ENCODE peak calls at places on chromosomes 5 and 9, in five cellular contexts. Y, F, V, U and T are unnamed samples.

GRCh38 chr5:176809544-176810083 is 745 bp upstream of the UNC5A start:
- DNase-seq in F (no peak), Y (no peak), V (no peak), U (no peak), T (no peak)

GRCh38 chr9:7147136-7148090 is 389.6 kb downstream of the KDM4C start:
- DNase-seq in U (no peak), V (no peak), F (no peak), Y (no peak), T (no peak)

GRCh38 chr5:172855597-172856292 is 21.7 kb downstream of the ERGIC1 start:
- DNase-seq in V (no peak), U (no peak), F (no peak), Y (no peak), T (no peak)

GRCh38 chr5:79837707-79838620 is 148.3 kb downstream of the CMYA5 start:
- DNase-seq in U (no peak), F (no peak), V (no peak), Y (no peak), T (no peak)

GRCh38 chr9:13557724-13558123 is 278.2 kb upstream of the MPDZ start:
- DNase-seq in Y (no peak), V (no peak), U (no peak), F (no peak), T (no peak)

GRCh38 chr5:73522989-73523388 is 24.7 kb downstream of the BTF3 start:
- DNase-seq in Y (no peak), U (no peak), F (no peak), V (no peak), T (no peak)

GRCh38 chr9:4333787-4334186 is 33.9 kb upstream of the GLIS3 start:
- DNase-seq in V (no peak), U (no peak), F (no peak), Y (no peak), T (no peak)

GRCh38 chr5:4785971-4786370 is 354.2 kb upstream of the ADAMTS16 start:
- DNase-seq in V (no peak), Y (no peak), U (no peak), F (no peak), T (no peak)

GRCh38 chr5:129447968-129448367 is 12.1 kb upstream of the ADAMTS19 start:
- DNase-seq in V (no peak), F (no peak), Y (no peak), U (no peak), T (no peak)

GRCh38 chr5:69231851-69232250 is 2.8 kb upstream of the CDK7 start:
- DNase-seq in V (no peak), U (no peak), Y (no peak), F (no peak), T (peak)

GRCh38 chr9:94922691-94923107 is 196.2 kb downstream of the AOPEP start:
- DNase-seq in V (no peak), F (no peak), U (no peak), Y (no peak), T (peak)

GRCh38 chr5:39689919-39690318 is 265.1 kb upstream of the DAB2 start:
- DNase-seq in U (no peak), V (no peak), Y (no peak), F (no peak), T (no peak)

GRCh38 chr9:116928283-116928682 is 241.2 kb downstream of the TRIM32 start:
- DNase-seq in U (no peak), F (no peak), V (no peak), Y (no peak), T (no peak)

GRCh38 chr5:175800656-175801081 is 70.7 kb upstream of the CPLX2 start:
- DNase-seq in F (no peak), Y (no peak), U (no peak), V (peak), T (peak)

GRCh38 chr5:111697881-111698757 is 58.9 kb downstream of the NREP start:
- DNase-seq in F (no peak), Y (no peak), V (peak), U (no peak), T (peak)

GRCh38 chr5:160048131-160048530 is 39.2 kb downstream of the TTC1 start:
- DNase-seq in F (no peak), U (no peak), Y (no peak), V (no peak), T (no peak)

GRCh38 chr5:104909803-104910202 is 1347.2 kb upstream of the NUDT12 start:
- DNase-seq in U (no peak), F (no peak), V (no peak), Y (no peak), T (peak)

GRCh38 chr9:110156902-110157301 is 51.1 kb downstream of the C9orf152 start:
- DNase-seq in Y (no peak), V (peak), U (peak), F (no peak), T (peak)

GRCh38 chr5:149133795-149134777 is 7.2 kb upstream of the ABLIM3 start:
- DNase-seq in V (peak), Y (peak), F (no peak), U (no peak), T (peak)

GRCh38 chr5:55160493-55161209 is 680 bp downstream of the GPX8 start:
- DNase-seq in Y (peak), V (peak), U (no peak), F (no peak), T (peak)

GRCh38 chr9:32665101-32665500 is 29.6 kb upstream of the TAF1L start:
- DNase-seq in U (no peak), F (no peak), V (peak), Y (no peak), T (peak)

GRCh38 chr5:151475378-151475777 is 28.0 kb downstream of the SLC36A1 start:
- DNase-seq in F (no peak), U (no peak), V (no peak), Y (no peak), T (no peak)

GRCh38 chr5:119682372-119682771 is 53.0 kb downstream of the FAM170A start:
- DNase-seq in F (no peak), Y (no peak), V (no peak), U (no peak), T (no peak)

GRCh38 chr5:35133186-35133585 is 85.4 kb upstream of the AGXT2 start:
- DNase-seq in Y (no peak), U (no peak), V (no peak), F (no peak), T (peak)

GRCh38 chr5:145953202-145953601 is 16.8 kb downstream of the SH3RF2 start:
- DNase-seq in U (no peak), Y (no peak), F (no peak), V (no peak), T (no peak)

GRCh38 chr9:127518091-127518856 is 67.0 kb downstream of the LRSAM1 start:
- DNase-seq in U (no peak), Y (no peak), V (no peak), F (no peak), T (no peak)

GRCh38 chr5:181189962-181190710 is 14.9 kb downstream of the TRIM7 start:
- DNase-seq in U (no peak), V (peak), Y (no peak), F (peak), T (peak)

GRCh38 chr5:56170557-56170956 is 62.6 kb downstream of the ANKRD55 start:
- DNase-seq in V (no peak), U (no peak), Y (no peak), F (no peak), T (no peak)

GRCh38 chr9:134367796-134368490 is 41.7 kb downstream of the RXRA start:
- DNase-seq in U (no peak), F (no peak), Y (no peak), V (no peak), T (no peak)

GRCh38 chr9:92664394-92665152 is 5.4 kb downstream of the IPPK start:
- DNase-seq in U (no peak), F (no peak), V (no peak), Y (no peak), T (no peak)

GRCh38 chr9:114174876-114175771 is 19.8 kb downstream of the COL27A1 start:
- DNase-seq in V (peak), F (no peak), Y (peak), U (no peak), T (peak)